ENCODE peak calls at places on chromosomes 2 and 18, in five cellular contexts. Y, L, H, K and J are unnamed samples.

GRCh38 chr2:43513216-43513615 is 82.6 kb downstream of the THADA start:
- DNase-seq in Y (no peak), L (no peak), H (no peak), K (no peak), J (no peak)

GRCh38 chr2:226837334-226837733 is 1.5 kb downstream of the RHBDD1 start:
- DNase-seq in Y (no peak), L (no peak), H (no peak), K (no peak), J (no peak)

GRCh38 chr2:58449286-58450010 is 208.3 kb upstream of the FANCL start:
- DNase-seq in Y (no peak), L (no peak), H (no peak), K (no peak), J (no peak)

GRCh38 chr2:223841436-223842180 is 4.2 kb upstream of the AP1S3 start:
- DNase-seq in Y (no peak), L (no peak), H (no peak), K (no peak), J (no peak)

GRCh38 chr18:72086421-72086820 is 457.7 kb downstream of the CBLN2 start:
- DNase-seq in Y (peak), L (peak), H (no peak), K (no peak), J (no peak)

GRCh38 chr2:148021059-148021985 is at the start of gene MBD5:
- DNase-seq in Y (peak), L (peak), H (peak), K (peak), J (no peak)

GRCh38 chr2:112159454-112159921 is 21.3 kb downstream of the FBLN7 start:
- DNase-seq in Y (no peak), L (no peak), H (no peak), K (no peak), J (no peak)

GRCh38 chr18:47595816-47596501 is 334.5 kb downstream of the SMAD2 start:
- DNase-seq in Y (peak), L (peak), H (peak), K (no peak), J (no peak)

GRCh38 chr2:99953750-99954149 is 188.6 kb downstream of the AFF3 start:
- DNase-seq in Y (no peak), L (no peak), H (no peak), K (no peak), J (no peak)

GRCh38 chr2:79511320-79511951 is 1.4 kb upstream of the CTNNA2 start:
- DNase-seq in Y (peak), L (peak), H (peak), K (no peak), J (no peak)

GRCh38 chr2:95357717-95358280 is 44.7 kb upstream of the FAHD2A start:
- DNase-seq in Y (no peak), L (no peak), H (no peak), K (peak), J (peak)

GRCh38 chr2:138846216-138846821 is 66.1 kb upstream of the NXPH2 start:
- DNase-seq in Y (peak), L (peak), H (no peak), K (no peak), J (no peak)

GRCh38 chr2:117396161-117396560 is 418.3 kb upstream of the DDX18 start:
- DNase-seq in Y (no peak), L (no peak), H (no peak), K (no peak), J (no peak)

GRCh38 chr2:130369589-130370341 is 13.9 kb downstream of the PTPN18 start:
- DNase-seq in Y (no peak), L (no peak), H (no peak), K (no peak), J (no peak)

GRCh38 chr2:24409700-24410556 is 49.6 kb upstream of the ITSN2 start:
- DNase-seq in Y (peak), L (peak), H (peak), K (peak), J (no peak)

GRCh38 chr18:13570856-13571495 is 155.4 kb downstream of the FAM210A start:
- DNase-seq in Y (no peak), L (no peak), H (no peak), K (no peak), J (no peak)

GRCh38 chr2:20818820-20819219 is 4.1 kb downstream of the LDAH start:
- DNase-seq in Y (no peak), L (no peak), H (no peak), K (no peak), J (no peak)

GRCh38 chr2:228242591-228242990 is 61.1 kb upstream of the SPHKAP start:
- DNase-seq in Y (no peak), L (no peak), H (no peak), K (no peak), J (no peak)

GRCh38 chr2:126792186-126792585 is 106.5 kb upstream of the TEX51 start:
- DNase-seq in Y (no peak), L (no peak), H (no peak), K (no peak), J (peak)

GRCh38 chr2:29910960-29911359 is 10.4 kb downstream of the ALK start:
- DNase-seq in Y (no peak), L (no peak), H (no peak), K (no peak), J (no peak)

GRCh38 chr18:33821503-33821902 is 243.5 kb downstream of the ASXL3 start:
- DNase-seq in Y (no peak), L (no peak), H (no peak), K (no peak), J (no peak)

GRCh38 chr2:47189635-47190034 is 34.5 kb upstream of the STPG4 start:
- DNase-seq in Y (no peak), L (no peak), H (no peak), K (no peak), J (no peak)

GRCh38 chr2:20450201-20451108 is 3.6 kb downstream of the RHOB start:
- DNase-seq in Y (no peak), L (peak), H (peak), K (peak), J (no peak)

GRCh38 chr2:85523906-85524566 is 14.9 kb upstream of the MAT2A start:
- DNase-seq in Y (no peak), L (peak), H (no peak), K (no peak), J (peak)

GRCh38 chr2:199596549-199596948 is 138.8 kb upstream of the SATB2 start:
- DNase-seq in Y (peak), L (peak), H (peak), K (no peak), J (no peak)

GRCh38 chr2:201984800-201985525 is 48.7 kb upstream of the FZD7 start:
- DNase-seq in Y (no peak), L (no peak), H (peak), K (no peak), J (no peak)

GRCh38 chr2:27494944-27495554 is at the start of gene FNDC4:
- DNase-seq in Y (peak), L (peak), H (peak), K (no peak), J (no peak)

GRCh38 chr18:39529358-39529757 is 1963.8 kb upstream of the CELF4 start:
- DNase-seq in Y (no peak), L (no peak), H (no peak), K (no peak), J (no peak)

DNA sequence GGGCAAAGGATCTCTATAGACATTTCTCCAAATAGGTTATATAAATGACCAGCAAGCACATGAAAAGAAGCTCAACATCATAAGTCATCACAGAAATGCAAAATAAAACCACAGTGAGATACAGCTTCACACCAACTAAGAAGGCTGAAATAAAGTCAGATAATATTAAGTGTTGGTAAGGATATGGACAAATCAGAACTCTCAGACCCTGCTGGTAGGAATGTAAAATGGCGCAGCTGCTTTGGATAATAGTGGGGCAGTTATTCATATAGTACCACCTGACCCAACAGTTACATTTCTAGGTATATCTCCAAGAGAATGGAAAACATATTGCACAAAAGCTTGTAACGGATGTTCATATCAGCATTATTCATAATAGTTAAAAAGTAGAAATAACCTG is 14.0 kb downstream of the EPB41L5 start:
- DNase-seq in Y (no peak), L (no peak), H (no peak), K (no peak), J (no peak)
- TF ChIP-seq CTCF in Y (no peak), L (peak), H (no peak), K (no peak), J (peak)

GRCh38 chr2:161415467-161416293 is 417 bp upstream of the TBR1 start:
- DNase-seq in Y (no peak), L (no peak), H (no peak), K (no peak), J (no peak)

GRCh38 chr2:161414015-161414384 is 2.1 kb upstream of the TBR1 start:
- DNase-seq in Y (peak), L (no peak), H (no peak), K (no peak), J (no peak)

GRCh38 chr2:161415041-161415440 is 1.1 kb upstream of the TBR1 start:
- DNase-seq in Y (no peak), L (peak), H (no peak), K (no peak), J (no peak)

GRCh38 chr2:161416294-161416632 is at the start of gene TBR1:
- DNase-seq in Y (no peak), L (no peak), H (no peak), K (no peak), J (no peak)

GRCh38 chr2:161414385-161415040 is 1.6 kb upstream of the TBR1 start:
- DNase-seq in Y (peak), L (peak), H (peak), K (no peak), J (no peak)
- TF ChIP-seq CTCF in Y (no peak), L (peak), H (no peak), K (no peak), J (peak)

DNA sequence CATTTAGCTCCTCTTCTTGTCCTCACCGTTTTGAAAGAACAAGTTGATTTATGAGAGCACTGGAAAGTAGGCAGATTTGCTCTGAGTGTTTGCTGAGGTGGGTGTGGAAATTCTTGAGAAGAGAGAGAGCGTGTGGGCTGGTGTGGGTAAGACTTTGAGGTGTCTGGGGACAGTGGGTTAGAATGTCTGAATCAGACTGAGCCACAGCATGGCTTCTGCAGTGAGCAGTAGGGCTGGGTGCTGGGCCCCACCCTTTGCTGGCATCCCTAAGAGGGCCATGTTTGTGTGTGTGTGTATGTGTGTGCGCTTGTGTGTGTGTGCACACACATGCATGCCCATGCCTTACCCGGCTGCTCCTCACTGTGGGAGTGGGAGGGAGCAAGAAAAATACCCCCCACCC is 63.7 kb downstream of the COPS8 start:
- DNase-seq in Y (no peak), L (no peak), H (no peak), K (peak), J (no peak)
- TF ChIP-seq CTCF in Y (no peak), L (no peak), H (no peak), K (no peak), J (no peak)

GRCh38 chr2:26178246-26178645 is 5.4 kb downstream of the GAREM2 start:
- DNase-seq in Y (no peak), L (no peak), H (no peak), K (no peak), J (no peak)
- TF ChIP-seq CTCF in Y (no peak), L (no peak), H (no peak), K (no peak), J (no peak)

DNA sequence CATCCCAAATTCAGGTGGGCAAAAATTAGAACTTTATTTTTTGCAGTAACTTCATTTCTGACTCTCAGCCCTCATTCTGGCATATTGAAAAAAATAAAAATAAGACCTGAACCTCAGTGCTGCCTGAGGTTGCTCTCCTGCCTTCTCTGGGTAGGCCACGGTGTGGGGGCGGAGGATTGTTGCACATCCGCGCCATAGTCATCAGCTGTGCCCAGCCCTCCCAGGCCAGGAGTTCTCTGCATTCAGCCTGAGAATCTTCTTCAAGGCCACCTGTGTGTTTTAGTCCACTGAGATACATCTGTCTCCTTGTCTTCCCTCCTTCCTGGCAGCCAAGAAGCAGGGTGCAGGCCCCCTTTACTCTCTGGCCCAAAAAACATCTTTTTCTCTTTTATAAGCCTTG is 94.7 kb downstream of the ARMC9 start:
- DNase-seq in Y (no peak), L (no peak), H (no peak), K (no peak), J (peak)
- TF ChIP-seq CTCF in Y (no peak), L (no peak), H (no peak), K (no peak), J (no peak)